ENCODE peak calls at places on chromosome 12, in four cellular contexts. X is esophagus squamous epithelium, U is upper lobe of right lung, L is A549. I is an unnamed sample.

GRCh38 chr12:132217371-132217770 is 73.1 kb downstream of the NOC4L start:
- DNase-seq in X (no peak), U (no peak), L (no peak), I (no peak)

GRCh38 chr12:56377310-56377988 is 14.8 kb upstream of the APOF start:
- DNase-seq in X (no peak), U (no peak), L (no peak), I (no peak)

GRCh38 chr12:90999946-91000345 is 4.8 kb downstream of the EPYC start:
- DNase-seq in X (no peak), U (no peak), L (no peak), I (no peak)

GRCh38 chr12:86264451-86265328 is 8.5 kb upstream of the MGAT4C start:
- DNase-seq in X (no peak), U (peak; percentile 81), L (no peak), I (no peak)

GRCh38 chr12:22180699-22181098 is 134.7 kb downstream of the CMAS start:
- DNase-seq in X (no peak), U (no peak), L (no peak), I (no peak)

GRCh38 chr12:14771651-14772137 is 31.6 kb downstream of the WBP11 start:
- DNase-seq in X (no peak), U (no peak), L (no peak), I (no peak)

GRCh38 chr12:17097674-17098073 is 491.7 kb upstream of the LMO3 start:
- DNase-seq in X (peak; percentile 0), U (no peak), L (no peak), I (no peak)

GRCh38 chr12:108495054-108495453 is 20.0 kb upstream of the FICD start:
- DNase-seq in X (no peak), U (no peak), L (peak; percentile 55), I (no peak)

GRCh38 chr12:127263621-127264020 is 1003.3 kb upstream of the TMEM132C start:
- DNase-seq in X (no peak), U (no peak), L (no peak), I (no peak)

GRCh38 chr12:242496-242895 is 20.1 kb downstream of the SLC6A13 start:
- DNase-seq in X (no peak), U (no peak), L (no peak), I (no peak)

GRCh38 chr12:100688451-100688864 is 106.1 kb upstream of the ANO4 start:
- DNase-seq in X (no peak), U (no peak), L (no peak), I (no peak)

GRCh38 chr12:107304588-107305532 is 211.5 kb upstream of the CRY1 start:
- DNase-seq in X (no peak), U (no peak), L (no peak), I (no peak)

GRCh38 chr12:57756406-57757341 is 1.8 kb downstream of the MARCHF9 start:
- DNase-seq in X (no peak), U (peak; percentile 82), L (peak; percentile 94), I (no peak)

GRCh38 chr12:71591601-71592000 is 72.0 kb downstream of the ZFC3H1 start:
- DNase-seq in X (no peak), U (no peak), L (no peak), I (no peak)

GRCh38 chr12:100404769-100405407 is 48.0 kb downstream of the SLC17A8 start:
- DNase-seq in X (no peak), U (no peak), L (no peak), I (peak; percentile 10)

GRCh38 chr12:75744607-75745256 is 233.3 kb upstream of the KRR1 start:
- DNase-seq in X (no peak), U (no peak), L (no peak), I (no peak)

GRCh38 chr12:95051241-95051640 is 22.2 kb downstream of the NR2C1 start:
- DNase-seq in X (no peak), U (no peak), L (no peak), I (no peak)

GRCh38 chr12:121580959-121581680 is at the start of gene KDM2B:
- DNase-seq in X (no peak), U (no peak), L (no peak), I (no peak)

GRCh38 chr12:65533177-65533883 is 254.8 kb downstream of the MSRB3 start:
- DNase-seq in X (no peak), U (no peak), L (no peak), I (no peak)

GRCh38 chr12:96044017-96044985 is 8.9 kb upstream of the LTA4H start:
- DNase-seq in X (no peak), U (no peak), L (no peak), I (no peak)

GRCh38 chr12:95790912-95791849 is 617 bp upstream of the NTN4 start:
- DNase-seq in X (no peak), U (peak; percentile 82), L (peak; percentile 62), I (no peak)

GRCh38 chr12:56877195-56878009 is 56.8 kb downstream of the SDR9C7 start:
- DNase-seq in X (no peak), U (no peak), L (no peak), I (no peak)

GRCh38 chr12:55728932-55729591 is at the start of gene CD63:
- DNase-seq in X (peak; percentile 68), U (peak; percentile 96), L (peak; percentile 95), I (no peak)

GRCh38 chr12:50458606-50459005 is 46.2 kb upstream of the DIP2B start:
- DNase-seq in X (no peak), U (no peak), L (no peak), I (no peak)

GRCh38 chr12:63906876-63907275 is 62.4 kb downstream of the SRGAP1 start:
- DNase-seq in X (no peak), U (no peak), L (no peak), I (no peak)
- H3K27ac ChIP-seq in X (no peak overlapping the region), U (no peak overlapping the region), L (no peak overlapping the region), I (no peak overlapping the region)

GRCh38 chr12:98808243-98808895 is 163.3 kb downstream of the APAF1 start:
- DNase-seq in X (no peak), U (no peak), L (no peak), I (no peak)
- H3K27ac ChIP-seq in X (no peak overlapping the region), U (no peak overlapping the region), L (no peak overlapping the region), I (no peak overlapping the region)

GRCh38 chr12:12482959-12483358 is 79.7 kb downstream of the DUSP16 start:
- DNase-seq in X (no peak), U (no peak), L (no peak), I (no peak)

GRCh38 chr12:12483438-12483837 is 79.2 kb downstream of the DUSP16 start:
- DNase-seq in X (no peak), U (no peak), L (no peak), I (no peak)

GRCh38 chr12:12480074-12480473 is 82.6 kb downstream of the DUSP16 start:
- DNase-seq in X (no peak), U (no peak), L (no peak), I (no peak)

GRCh38 chr12:12482150-12482761 is 80.4 kb downstream of the DUSP16 start:
- DNase-seq in X (no peak), U (no peak), L (no peak), I (no peak)

GRCh38 chr12:12481636-12482035 is 81.0 kb downstream of the DUSP16 start:
- DNase-seq in X (no peak), U (no peak), L (no peak), I (no peak)
- H3K27ac ChIP-seq in X (no peak overlapping the region), U (peak overlapping the region; percentile 1), L (no peak overlapping the region), I (no peak overlapping the region)

DNA sequence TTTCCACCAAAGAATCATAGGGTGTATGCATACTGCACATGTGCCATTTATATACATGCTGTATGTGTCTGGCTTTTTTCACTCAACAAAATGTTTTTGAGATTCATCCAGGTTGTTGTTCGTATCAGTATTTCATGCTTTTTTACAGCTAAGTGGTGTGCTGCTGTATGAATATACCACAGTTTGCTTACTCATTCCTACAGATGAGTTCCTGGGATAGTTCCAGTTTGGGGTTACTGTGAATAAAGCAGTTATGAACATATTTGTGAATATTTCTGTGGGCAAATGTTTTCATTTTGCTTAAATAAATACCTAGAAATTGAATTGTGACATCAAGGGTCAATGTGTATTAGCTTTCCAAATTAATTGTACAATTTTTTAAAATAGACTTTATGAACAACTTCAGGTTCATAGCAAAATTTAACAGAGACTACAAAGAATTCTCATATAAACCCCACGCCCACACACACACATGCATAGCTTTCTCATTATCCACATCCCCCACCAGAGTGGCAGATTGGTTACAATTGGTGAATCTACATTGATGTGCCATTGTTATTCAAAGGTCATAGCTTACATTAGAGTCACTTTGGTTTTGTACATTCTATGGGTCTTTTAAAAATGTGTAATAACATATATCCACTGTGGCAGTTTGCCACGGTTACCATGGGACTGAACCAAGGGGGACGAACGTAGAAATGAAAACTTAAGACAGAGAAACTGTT is 6.9 kb upstream of the KRT6A start:
- DNase-seq in X (no peak), U (no peak), L (no peak), I (no peak)
- H3K27ac ChIP-seq in X (no peak overlapping the region), U (no peak overlapping the region), L (no peak overlapping the region), I (no peak overlapping the region)

DNA sequence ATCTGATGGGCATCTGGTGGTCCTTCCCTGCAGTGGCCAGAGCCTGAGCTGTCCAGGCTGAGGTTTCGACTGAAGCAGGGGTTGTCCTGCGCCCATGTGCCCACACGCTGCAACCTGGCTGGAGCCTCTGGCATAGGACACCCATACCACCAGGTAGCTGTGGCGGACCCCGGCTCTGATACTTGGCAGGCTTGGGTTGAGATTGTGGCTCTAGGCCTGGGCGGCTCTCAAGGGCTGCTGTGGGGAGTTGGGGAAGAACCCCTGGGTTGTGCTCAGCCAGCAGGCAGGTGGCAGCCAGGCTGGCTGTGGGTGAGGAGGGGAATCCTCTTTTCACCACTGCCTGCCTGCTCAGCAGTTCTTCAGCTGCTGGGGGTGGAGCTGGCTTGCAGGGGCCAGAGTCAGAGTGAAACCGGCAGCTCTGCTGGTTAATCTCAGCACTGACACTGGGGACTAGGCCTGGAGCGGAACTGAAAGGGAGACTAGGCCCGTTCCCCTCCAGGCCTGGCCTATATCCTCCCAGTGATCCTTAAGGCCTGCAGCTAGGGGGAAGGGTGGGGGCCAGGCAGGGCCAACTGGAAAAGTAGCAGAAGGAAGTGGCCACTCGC is 39.1 kb downstream of the SH2B3 start:
- DNase-seq in X (peak; percentile 39), U (peak; percentile 78), L (no peak), I (no peak)
- H3K27ac ChIP-seq in X (peak overlapping the region; percentile 67), U (peak overlapping the region; percentile 70), L (no peak overlapping the region), I (peak overlapping the region; percentile 73)

GRCh38 chr12:28248555-28249127 is 58.4 kb downstream of the CCDC91 start:
- DNase-seq in X (no peak), U (no peak), L (no peak), I (no peak)
- H3K27ac ChIP-seq in X (no peak overlapping the region), U (no peak overlapping the region), L (no peak overlapping the region), I (no peak overlapping the region)

DNA sequence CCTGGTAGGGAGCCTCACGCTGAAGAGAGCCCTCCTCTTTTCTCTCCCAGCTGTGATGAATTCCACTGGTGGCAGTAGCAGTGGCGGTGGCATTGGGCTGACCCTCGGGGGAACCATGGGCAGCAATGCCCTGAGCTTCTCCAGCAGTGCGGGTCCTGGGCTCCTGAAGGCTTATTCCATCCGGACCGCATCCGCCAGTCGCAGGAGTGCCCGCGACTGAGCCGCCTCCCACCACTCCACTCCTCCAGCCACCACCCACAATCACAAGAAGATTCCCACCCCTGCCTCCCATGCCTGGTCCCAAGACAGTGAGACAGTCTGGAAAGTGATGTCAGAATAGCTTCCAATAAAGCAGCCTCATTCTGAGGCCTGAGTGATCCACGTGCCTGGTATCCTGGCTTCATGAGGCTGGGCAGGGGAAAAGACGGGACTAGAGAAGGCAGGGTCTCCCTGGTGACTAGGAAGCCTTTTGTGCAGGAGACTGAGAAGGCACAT is 15.5 kb downstream of the KRT7 start:
- DNase-seq in X (no peak), U (no peak), L (no peak), I (no peak)
- H3K27ac ChIP-seq in X (no peak overlapping the region), U (peak overlapping the region; percentile 36), L (peak overlapping the region; percentile 92), I (peak overlapping the region; percentile 78)